ENCODE peak calls at places on chromosomes 5 and 9, in four cellular contexts. T is stimulated activated CD8-positive, alpha-beta memory T cell treated with anti-CD3 and anti-CD28 coated beads, Interleukin-15, amount 100 ng/mL, for 24 hours; P is fibroblast of gingiva; E is NK-92 treated with Interleukin-12 subunit alpha and Interleukin-12 subunit beta, amount 100 ng/mL, for 24 hours. A is an unnamed sample.

GRCh38 chr5:130955041-130955440 is 210.0 kb downstream of the HINT1 start:
- DNase-seq in T (no peak), P (no peak), E (no peak), A (no peak)

GRCh38 chr5:42950466-42951168 is 89.5 kb downstream of the ANXA2R start:
- DNase-seq in T (no peak), P (peak; percentile 97), E (peak; percentile 78), A (peak; percentile 99)

GRCh38 chr9:37574241-37574721 is 1.9 kb downstream of the FBXO10 start:
- DNase-seq in T (no peak), P (peak; percentile 64), E (no peak), A (peak; percentile 50)

GRCh38 chr5:76345582-76345981 is 57.5 kb upstream of the IQGAP2 start:
- DNase-seq in T (no peak), P (no peak), E (no peak), A (no peak)

GRCh38 chr9:125970340-125970739 is 223.2 kb downstream of the PBX3 start:
- DNase-seq in T (no peak), P (no peak), E (no peak), A (no peak)

GRCh38 chr9:129897263-129897662 is 62.0 kb downstream of the USP20 start:
- DNase-seq in T (no peak), P (no peak), E (no peak), A (no peak)

GRCh38 chr5:21817668-21818419 is 1035.3 kb downstream of the CDH12 start:
- DNase-seq in T (no peak), P (no peak), E (no peak), A (peak; percentile 45)

GRCh38 chr9:136192289-136193126 is 12.4 kb downstream of the LHX3 start:
- DNase-seq in T (no peak), P (no peak), E (no peak), A (no peak)

GRCh38 chr5:156879665-156880285 is 29.7 kb downstream of the PPP1R2B start:
- DNase-seq in T (no peak), P (no peak), E (no peak), A (no peak)

GRCh38 chr9:127075592-127076380 is 46.6 kb downstream of the ANGPTL2 start:
- DNase-seq in T (no peak), P (no peak), E (no peak), A (no peak)

GRCh38 chr9:93260290-93261066 is 76.5 kb downstream of the WNK2 start:
- DNase-seq in T (no peak), P (no peak), E (no peak), A (no peak)

GRCh38 chr5:149371296-149371962 is 7.7 kb downstream of the IL17B start:
- DNase-seq in T (no peak), P (peak; percentile 26), E (peak; percentile 29), A (peak; percentile 22)

GRCh38 chr9:24045150-24045549 is 219.1 kb upstream of the ELAVL2 start:
- DNase-seq in T (no peak), P (no peak), E (no peak), A (no peak)

GRCh38 chr5:144102361-144102760 is 68.1 kb downstream of the YIPF5 start:
- DNase-seq in T (no peak), P (no peak), E (no peak), A (no peak)

GRCh38 chr9:98455256-98455956 is 200.0 kb upstream of the TBC1D2 start:
- DNase-seq in T (no peak), P (no peak), E (no peak), A (no peak)

GRCh38 chr5:148858106-148858505 is 31.7 kb downstream of the ADRB2 start:
- DNase-seq in T (no peak), P (peak; percentile 84), E (no peak), A (no peak)

GRCh38 chr9:89748020-89748670 is 143.3 kb downstream of the GADD45G start:
- DNase-seq in T (no peak), P (no peak), E (no peak), A (no peak)

A was measured in stromal cell of bone marrow.